ENCODE peak calls at places on chromosomes 1 and 21, in seven cellular contexts. R is SK-N-SH, G is tibial artery, F is A549, L is upper lobe of left lung, J is heart right ventricle, I is fibroblast of lung. B is an unnamed sample.

GRCh38 chr1:3409737-3410434 is 44.6 kb upstream of the ARHGEF16 start:
- DNase-seq in R (peak; percentile 86), I (peak; percentile 34), L (peak; percentile 56), J (peak; percentile 65), G (peak; percentile 71), F (peak; percentile 83), B (peak; percentile 88)

GRCh38 chr1:53246261-53247134 is 8.2 kb upstream of the MAGOH start:
- DNase-seq in G (no peak), I (peak; percentile 15), J (no peak), L (no peak), R (no peak), F (no peak), B (no peak)

GRCh38 chr1:205492201-205492667 is 12.2 kb upstream of the CDK18 start:
- DNase-seq in J (no peak), R (no peak), G (no peak), F (no peak), I (no peak), L (no peak), B (no peak)

GRCh38 chr1:210031473-210031872 is 93.5 kb downstream of the SYT14 start:
- DNase-seq in G (no peak), R (no peak), F (no peak), L (no peak), J (no peak), I (no peak), B (no peak)

GRCh38 chr1:7516341-7516740 is 254.8 kb upstream of the VAMP3 start:
- DNase-seq in F (no peak), L (no peak), G (no peak), J (no peak), I (no peak), R (peak; percentile 76), B (no peak)

GRCh38 chr1:236854602-236854978 is 59.5 kb downstream of the MTR start:
- DNase-seq in I (no peak), L (no peak), R (no peak), F (no peak), G (no peak), J (no peak), B (no peak)

GRCh38 chr21:42156690-42157605 is 62.0 kb upstream of the ABCG1 start:
- DNase-seq in J (peak; percentile 38), G (no peak), L (no peak), F (no peak), I (no peak), R (peak; percentile 78), B (peak; percentile 62)

GRCh38 chr1:115115521-115116161 is 26.3 kb upstream of the TSPAN2 start:
- DNase-seq in G (no peak), L (no peak), R (no peak), F (no peak), J (no peak), I (no peak), B (no peak)

GRCh38 chr21:42975886-42976608 is 1.7 kb downstream of the PKNOX1 start:
- DNase-seq in L (no peak), J (no peak), F (no peak), G (no peak), R (no peak), I (peak; percentile 32), B (no peak)

GRCh38 chr1:167175901-167176300 is 44.8 kb upstream of the POU2F1 start:
- DNase-seq in J (no peak), F (no peak), R (no peak), I (no peak), G (no peak), L (no peak), B (no peak)

GRCh38 chr1:17274186-17275170 is 25.6 kb downstream of the PADI3 start:
- DNase-seq in L (no peak), R (peak; percentile 76), F (peak; percentile 76), G (no peak), I (peak; percentile 15), J (no peak), B (peak; percentile 70)
- TF ChIP-seq CTCF in L (peak; percentile 46), R (peak; percentile 72), F (peak; percentile 57), G (no peak), I (peak; percentile 37), J (no peak), B (no peak)

GRCh38 chr21:7933923-7934322 is 2587.5 kb upstream of the TPTE start:
- DNase-seq in F (no peak), I (no peak), J (no peak), R (no peak), L (no peak), G (no peak), B (no peak)
- H3K9me3 ChIP-seq in F (peaks cover 17% of the 10 kb centered on the region), I (peaks cover 20% of the 10 kb centered on the region), J (peaks cover 90% of the 10 kb centered on the region), R (peaks cover 14% of the 10 kb centered on the region), L (peaks cover 66% of the 10 kb centered on the region), G (peaks cover 73% of the 10 kb centered on the region), B (peaks cover 5% of the 10 kb centered on the region)

GRCh38 chr1:150049926-150050325 is 17.6 kb upstream of the VPS45 start:
- DNase-seq in J (no peak), R (no peak), I (no peak), F (no peak), G (no peak), L (no peak), B (no peak)
- TF ChIP-seq CTCF in J (no peak), R (no peak), I (no peak), F (no peak), G (no peak), L (no peak), B (no peak)

GRCh38 chr1:111737216-111738132 is 1.7 kb downstream of the INKA2 start:
- DNase-seq in F (no peak), I (no peak), J (no peak), G (no peak), R (no peak), L (no peak), B (no peak)

GRCh38 chr1:111734426-111734825 is 4.8 kb downstream of the INKA2 start:
- DNase-seq in F (no peak), J (no peak), R (no peak), L (no peak), G (no peak), I (no peak), B (no peak)

GRCh38 chr1:111736548-111737215 is 2.5 kb downstream of the INKA2 start:
- DNase-seq in F (no peak), R (no peak), G (no peak), J (peak; percentile 78), L (no peak), I (peak; percentile 58), B (peak; percentile 80)

GRCh38 chr1:111735321-111735720 is 3.9 kb downstream of the INKA2 start:
- DNase-seq in F (no peak), I (peak; percentile 43), J (no peak), G (no peak), L (no peak), R (no peak), B (no peak)

DNA sequence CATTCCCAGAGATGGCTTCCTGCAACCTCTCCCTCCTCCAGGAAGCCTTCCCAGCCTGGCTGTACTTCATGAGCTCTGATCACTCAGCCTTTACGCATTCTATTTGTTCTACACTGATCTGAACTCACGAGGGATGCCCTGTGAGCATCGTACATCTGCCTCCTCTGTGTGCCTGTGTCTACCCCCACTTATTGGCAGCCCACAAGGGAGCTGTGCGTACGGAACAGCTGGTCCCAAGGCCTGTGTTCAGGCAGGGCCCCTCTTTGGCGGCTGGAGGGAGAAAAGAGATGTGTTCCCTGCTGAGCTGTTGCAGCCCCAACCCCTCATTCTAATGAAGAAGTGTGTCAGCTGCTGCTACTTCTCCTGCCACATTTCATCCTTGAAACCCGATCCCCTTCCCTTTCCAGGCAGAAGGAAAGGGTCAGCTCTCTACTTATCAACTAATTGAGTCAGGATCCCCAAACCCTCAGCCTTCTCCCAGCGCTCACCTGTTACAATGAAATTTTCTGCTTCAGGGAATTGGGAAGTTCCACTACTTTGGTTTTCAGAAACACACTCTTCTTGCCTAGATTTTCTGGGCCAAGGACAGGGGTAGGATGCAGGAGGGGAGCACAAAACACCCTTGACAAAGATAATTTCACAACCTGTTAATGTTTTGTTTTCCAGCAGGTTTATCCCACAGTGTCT is 3.2 kb downstream of the INKA2 start:
- DNase-seq in G (no peak), F (no peak), I (peak; percentile 83), L (no peak), R (no peak), J (no peak), B (no peak)
- H3K9me3 ChIP-seq in G (no peaks in the 10 kb centered on the region), F (no peaks in the 10 kb centered on the region), I (no peaks in the 10 kb centered on the region), L (no peaks in the 10 kb centered on the region), R (no peaks in the 10 kb centered on the region), J (no peaks in the 10 kb centered on the region), B (no peaks in the 10 kb centered on the region)

DNA sequence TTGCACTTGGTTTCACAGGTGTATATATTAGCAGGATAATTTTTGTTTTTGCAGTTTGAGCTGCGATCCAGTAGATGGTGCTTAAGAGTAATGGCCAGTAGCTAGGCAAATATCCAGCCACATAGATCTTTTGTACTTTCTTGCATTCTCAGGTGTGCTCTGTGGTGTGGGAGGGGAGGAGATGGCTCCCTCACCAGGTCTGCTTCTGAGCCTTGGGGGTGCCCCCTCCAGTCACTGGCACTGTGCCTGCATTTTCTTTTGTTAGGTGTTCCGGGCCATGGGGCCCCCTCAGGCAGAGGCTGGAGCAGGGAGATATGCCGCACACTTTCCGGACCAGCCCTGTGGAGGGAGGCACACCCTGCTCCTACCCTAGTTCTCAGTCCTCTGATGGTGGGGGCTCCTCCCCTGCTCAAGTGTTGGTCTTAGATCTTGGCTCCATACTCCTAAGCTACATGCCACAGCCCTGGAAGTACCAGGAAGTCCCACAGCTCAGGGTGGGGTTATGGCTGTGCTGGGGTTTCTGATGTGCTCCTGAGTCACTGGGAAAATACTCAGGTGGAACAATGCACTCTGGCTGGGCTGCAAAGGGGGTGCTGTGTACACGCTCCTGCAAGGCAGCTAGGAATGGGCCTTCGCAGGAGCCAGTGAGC is 197.6 kb upstream of the DMRTA2 start:
- DNase-seq in G (no peak), I (peak; percentile 37), F (no peak), R (no peak), J (no peak), L (peak; percentile 50), B (no peak)
- TF ChIP-seq CTCF in G (no peak), I (peak; percentile 39), F (no peak), R (peak; percentile 38), J (no peak), L (peak; percentile 63), B (no peak)

GRCh38 chr1:247165674-247166073 is 6.1 kb downstream of the ZNF124 start:
- DNase-seq in R (no peak), I (no peak), G (no peak), J (no peak), F (no peak), L (no peak), B (no peak)

GRCh38 chr1:247164694-247165093 is 7.1 kb downstream of the ZNF124 start:
- DNase-seq in F (no peak), L (no peak), G (no peak), J (no peak), R (no peak), I (no peak), B (no peak)
- H3K9me3 ChIP-seq in F (peaks cover 91% of the 10 kb centered on the region), L (peaks cover 58% of the 10 kb centered on the region), G (peaks cover 69% of the 10 kb centered on the region), J (peaks cover 35% of the 10 kb centered on the region), R (peaks cover 63% of the 10 kb centered on the region), I (no peaks in the 10 kb centered on the region), B (no peaks in the 10 kb centered on the region)

GRCh38 chr1:233518344-233518743 is 95.6 kb upstream of the KCNK1 start:
- DNase-seq in R (peak; percentile 39), G (no peak), L (no peak), F (peak; percentile 33), J (no peak), I (no peak), B (peak; percentile 66)
- TF ChIP-seq CTCF in R (peak; percentile 76), G (peak; percentile 22), L (peak; percentile 34), F (peak; percentile 46), J (peak; percentile 12), I (no peak), B (peak; percentile 52)